ENCODE peak calls at places on chromosomes 3 and 15, in four cellular contexts. One of them, this sample, is unnamed.
A peak's percentile ranks its signal among the peaks of the same experiment; 100 is the strongest.

GRCh38 chr15:57780461-57780860 is 73.9 kb downstream of the POLR2M start:
- DNase-seq in WTC11: no peak
- DNase-seq in GM12878: no peak
- DNase-seq in HepG2: no peak
- DNase-seq in this sample: no peak

GRCh38 chr15:66405605-66406004 is 18.9 kb downstream of the MAP2K1 start:
- DNase-seq in WTC11: no peak
- DNase-seq in GM12878: no peak
- DNase-seq in HepG2: no peak
- DNase-seq in this sample: no peak

GRCh38 chr15:80562846-80563245 is 132.3 kb upstream of the ABHD17C start:
- DNase-seq in WTC11: no peak
- DNase-seq in GM12878: no peak
- DNase-seq in HepG2: no peak
- DNase-seq in this sample: no peak

GRCh38 chr15:99485153-99485947 is 80.4 kb upstream of the MEF2A start:
- DNase-seq in WTC11: no peak
- DNase-seq in GM12878: no peak
- DNase-seq in HepG2: no peak
- DNase-seq in this sample: no peak

GRCh38 chr15:51181905-51182304 is 87.2 kb upstream of the TNFAIP8L3 start:
- DNase-seq in WTC11: no peak
- DNase-seq in GM12878: no peak
- DNase-seq in HepG2: no peak
- DNase-seq in this sample: no peak

GRCh38 chr3:195416795-195417194 is 26.0 kb downstream of the ACAP2 start:
- DNase-seq in WTC11: no peak
- DNase-seq in GM12878: no peak
- DNase-seq in HepG2: no peak
- DNase-seq in this sample: no peak

GRCh38 chr3:169334994-169335393 is 328.5 kb downstream of the MECOM start:
- DNase-seq in WTC11: no peak
- DNase-seq in GM12878: no peak
- DNase-seq in HepG2: no peak
- DNase-seq in this sample: no peak

GRCh38 chr3:99945328-99945995 is 127.8 kb downstream of the CMSS1 start:
- DNase-seq in WTC11: no peak
- DNase-seq in GM12878: no peak
- DNase-seq in HepG2: no peak
- DNase-seq in this sample: no peak

GRCh38 chr3:26636328-26636727 is 13.8 kb downstream of the LRRC3B start:
- DNase-seq in WTC11: no peak
- DNase-seq in GM12878: no peak
- DNase-seq in HepG2: no peak
- DNase-seq in this sample: no peak

GRCh38 chr3:15330031-15330596 is 2.3 kb downstream of the SH3BP5 start:
- DNase-seq in WTC11: no peak
- DNase-seq in GM12878: no peak
- DNase-seq in HepG2: no peak
- DNase-seq in this sample: peak; percentile 38

GRCh38 chr3:63617391-63617790 is 35.1 kb upstream of the SNTN start:
- DNase-seq in WTC11: no peak
- DNase-seq in GM12878: no peak
- DNase-seq in HepG2: no peak
- DNase-seq in this sample: no peak

GRCh38 chr15:99305761-99306505 is 54.7 kb downstream of the LRRC28 start:
- DNase-seq in WTC11: no peak
- DNase-seq in GM12878: no peak
- DNase-seq in HepG2: peak; percentile 82
- DNase-seq in this sample: no peak

GRCh38 chr3:171054231-171054630 is 27.7 kb upstream of the SLC2A2 start:
- DNase-seq in WTC11: no peak
- DNase-seq in GM12878: no peak
- DNase-seq in HepG2: no peak
- DNase-seq in this sample: no peak

GRCh38 chr3:14943042-14943441 is 4.3 kb upstream of the NR2C2 start:
- DNase-seq in WTC11: no peak
- DNase-seq in GM12878: no peak
- DNase-seq in HepG2: peak; percentile 61
- DNase-seq in this sample: no peak

GRCh38 chr3:152121292-152121654 is 147.5 kb upstream of the MBNL1 start:
- DNase-seq in WTC11: no peak
- DNase-seq in GM12878: no peak
- DNase-seq in HepG2: no peak
- DNase-seq in this sample: no peak

GRCh38 chr15:78599189-78599588 is 21.6 kb downstream of the CHRNA3 start:
- DNase-seq in WTC11: no peak
- DNase-seq in GM12878: no peak
- DNase-seq in HepG2: no peak
- DNase-seq in this sample: peak; percentile 29

GRCh38 chr15:93861413-93861812 is 369.9 kb upstream of the MCTP2 start:
- DNase-seq in WTC11: no peak
- DNase-seq in GM12878: no peak
- DNase-seq in HepG2: no peak
- DNase-seq in this sample: no peak

GRCh38 chr3:58266577-58266976 is 29.0 kb downstream of the ABHD6 start:
- DNase-seq in WTC11: no peak
- DNase-seq in GM12878: no peak
- DNase-seq in HepG2: no peak
- DNase-seq in this sample: no peak

GRCh38 chr3:72891053-72891855 is 3.4 kb downstream of the GXYLT2 start:
- DNase-seq in WTC11: no peak
- DNase-seq in GM12878: no peak
- DNase-seq in HepG2: peak; percentile 46
- DNase-seq in this sample: peak; percentile 15
- TF ChIP-seq ETV6 in WTC11: no peak
- TF ChIP-seq ETV6 in GM12878: no peak
- TF ChIP-seq ETV6 in HepG2: no peak
- TF ChIP-seq ETV6 in this sample: no peak

GRCh38 chr3:51796859-51797258 is 17.8 kb upstream of the IQCF6 start:
- DNase-seq in WTC11: no peak
- DNase-seq in GM12878: peak; percentile 13
- DNase-seq in HepG2: no peak
- DNase-seq in this sample: no peak

GRCh38 chr3:51798561-51798960 is 19.5 kb upstream of the IQCF6 start:
- DNase-seq in WTC11: no peak
- DNase-seq in GM12878: no peak
- DNase-seq in HepG2: no peak
- DNase-seq in this sample: no peak

GRCh38 chr3:51802091-51802720 is 23.2 kb upstream of the IQCF6 start:
- DNase-seq in WTC11: no peak
- DNase-seq in GM12878: no peak
- DNase-seq in HepG2: no peak
- DNase-seq in this sample: no peak

GRCh38 chr3:51800758-51801140 is 21.7 kb upstream of the IQCF6 start:
- DNase-seq in WTC11: no peak
- DNase-seq in GM12878: no peak
- DNase-seq in HepG2: no peak
- DNase-seq in this sample: no peak

GRCh38 chr3:51799879-51800757 is 21.1 kb upstream of the IQCF6 start:
- DNase-seq in WTC11: no peak
- DNase-seq in GM12878: peak; percentile 5
- DNase-seq in HepG2: peak; percentile 49
- DNase-seq in this sample: peak; percentile 38
- TF ChIP-seq ETV6 in WTC11: no peak
- TF ChIP-seq ETV6 in GM12878: no peak
- TF ChIP-seq ETV6 in HepG2: no peak
- TF ChIP-seq ETV6 in this sample: no peak

GRCh38 chr15:39188930-39189329 is 391.9 kb upstream of the THBS1 start:
- DNase-seq in WTC11: no peak
- DNase-seq in GM12878: no peak
- DNase-seq in HepG2: peak; percentile 37
- DNase-seq in this sample: no peak
- TF ChIP-seq ETV6 in WTC11: no peak
- TF ChIP-seq ETV6 in GM12878: no peak
- TF ChIP-seq ETV6 in HepG2: no peak
- TF ChIP-seq ETV6 in this sample: no peak

DNA sequence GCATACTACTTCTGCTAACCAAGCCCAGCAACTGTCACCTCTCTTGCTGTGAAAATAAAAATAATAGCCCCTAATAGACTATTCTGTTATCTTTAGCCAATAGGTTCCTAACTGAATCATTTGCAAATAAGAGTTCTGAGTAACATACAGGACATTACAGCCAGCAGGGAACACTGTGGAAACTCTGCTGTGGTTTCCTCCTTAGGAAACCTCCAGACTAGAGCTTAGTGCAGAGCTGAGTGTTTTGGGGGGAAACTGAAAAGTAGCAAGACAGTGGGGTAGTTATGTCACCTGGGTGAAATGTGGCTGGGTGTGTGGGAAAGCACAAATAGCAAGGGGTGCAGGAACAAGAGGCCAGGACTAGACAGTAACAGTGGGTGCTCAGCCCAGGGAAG is 32.4 kb downstream of the DZIP1L start:
- DNase-seq in WTC11: no peak
- DNase-seq in GM12878: no peak
- DNase-seq in HepG2: no peak
- DNase-seq in this sample: no peak
- TF ChIP-seq ETV6 in WTC11: no peak
- TF ChIP-seq ETV6 in GM12878: no peak
- TF ChIP-seq ETV6 in HepG2: no peak
- TF ChIP-seq ETV6 in this sample: no peak